ENCODE peak calls at places on chromosome X, in four cellular contexts. O is cortex of kidney, Z is glutamatergic neuron, Y is caudate nucleus. U is an unnamed sample.

GRCh38 chrX:252421-253291 is 28.5 kb upstream of the PLCXD1 start:
- DNase-seq in O (no peak), Z (no peak), Y (no peak), U (no peak)

GRCh38 chrX:9871871-9872270 is 85.6 kb downstream of the SHROOM2 start:
- DNase-seq in O (no peak), Z (no peak), Y (no peak), U (no peak)

GRCh38 chrX:13396887-13397286 is 77.0 kb upstream of the ATXN3L start:
- DNase-seq in O (no peak), Z (no peak), Y (no peak), U (no peak)

GRCh38 chrX:2325076-2325784 is 175.5 kb downstream of the DHRSX start:
- DNase-seq in O (no peak), Z (no peak), Y (no peak), U (no peak)

GRCh38 chrX:106997611-106998010 is 2.4 kb downstream of the MORC4 start:
- DNase-seq in O (no peak), Z (no peak), Y (no peak), U (no peak)

GRCh38 chrX:28223991-28224390 is 242.7 kb upstream of the DCAF8L1 start:
- DNase-seq in O (no peak), Z (no peak), Y (no peak), U (no peak)

GRCh38 chrX:41733939-41734338 is 10.0 kb downstream of the GPR82 start:
- DNase-seq in O (no peak), Z (no peak), Y (no peak), U (no peak)

GRCh38 chrX:37921758-37922157 is 74.4 kb upstream of the DYNLT3 start:
- DNase-seq in O (no peak), Z (no peak), Y (no peak), U (no peak)

GRCh38 chrX:68261060-68261672 is 172.1 kb downstream of the OPHN1 start:
- DNase-seq in O (no peak), Z (no peak), Y (peak), U (peak)

GRCh38 chrX:16601885-16602284 is 48.1 kb upstream of the S100G start:
- DNase-seq in O (no peak), Z (no peak), Y (no peak), U (no peak)

GRCh38 chrX:12563121-12563520 is 228.1 kb upstream of the PRPS2 start:
- DNase-seq in O (no peak), Z (no peak), Y (no peak), U (no peak)

GRCh38 chrX:39941332-39941920 is 156.3 kb downstream of the BCOR start:
- DNase-seq in O (no peak), Z (no peak), Y (no peak), U (no peak)

GRCh38 chrX:29992083-29992482 is 223.3 kb upstream of the MAGEB2 start:
- DNase-seq in O (no peak), Z (no peak), Y (no peak), U (no peak)

GRCh38 chrX:148905376-148905775 is 405.0 kb downstream of the AFF2 start:
- DNase-seq in O (no peak), Z (no peak), Y (no peak), U (no peak)

GRCh38 chrX:19881559-19881958 is 5.8 kb downstream of the SH3KBP1 start:
- DNase-seq in O (no peak), Z (no peak), Y (no peak), U (no peak)

GRCh38 chrX:68895339-68896250 is 66.8 kb downstream of the EFNB1 start:
- DNase-seq in O (no peak), Z (no peak), Y (peak), U (peak)

GRCh38 chrX:13103914-13104274 is 59.5 kb upstream of the FAM9C start:
- DNase-seq in O (no peak), Z (no peak), Y (no peak), U (no peak)